ENCODE peak calls at places on chromosomes 12 and 14, in five cellular contexts. M is HT-29; W is kidney tubule cell; B is stimulated activated CD8-positive, alpha-beta memory T cell treated with anti-CD3 and anti-CD28 coated beads, Interleukin-4, amount 100 ng/mL, for 1 hour; O is ACHN. J is an unnamed sample.

GRCh38 chr12:57242691-57243454 is 8.1 kb downstream of the STAC3 start:
- DNase-seq in M (peak), W (peak), B (no peak), O (peak), J (peak)

GRCh38 chr14:63787995-63788946 is 60.4 kb upstream of the SGPP1 start:
- DNase-seq in M (no peak), W (no peak), B (no peak), O (no peak), J (no peak)

GRCh38 chr12:1591029-1591428 is 3.4 kb downstream of the FBXL14 start:
- DNase-seq in M (no peak), W (no peak), B (no peak), O (peak), J (no peak)

GRCh38 chr12:110554184-110554583 is 28.9 kb downstream of the PPTC7 start:
- DNase-seq in M (no peak), W (no peak), B (no peak), O (no peak), J (no peak)

GRCh38 chr14:58533417-58533816 is 104.3 kb upstream of the DACT1 start:
- DNase-seq in M (no peak), W (no peak), B (no peak), O (no peak), J (no peak)

GRCh38 chr12:26666286-26666685 is 166.7 kb downstream of the ITPR2 start:
- DNase-seq in M (no peak), W (no peak), B (no peak), O (no peak), J (no peak)

GRCh38 chr12:124466200-124467128 is 100.9 kb downstream of the NCOR2 start:
- DNase-seq in M (no peak), W (no peak), B (peak), O (no peak), J (no peak)

GRCh38 chr12:52444647-52445595 is 7.0 kb downstream of the KRT6B start:
- DNase-seq in M (peak), W (no peak), B (no peak), O (no peak), J (no peak)

GRCh38 chr14:81042431-81042830 is 87.0 kb downstream of the TSHR start:
- DNase-seq in M (no peak), W (no peak), B (no peak), O (no peak), J (no peak)

GRCh38 chr14:90642239-90642717 is 174.0 kb downstream of the TTC7B start:
- DNase-seq in M (peak), W (peak), B (no peak), O (no peak), J (no peak)

GRCh38 chr14:106807493-106807892 is 1281.1 kb downstream of the TMEM121 start:
- DNase-seq in M (no peak), W (no peak), B (no peak), O (no peak), J (no peak)

GRCh38 chr12:115295886-115296285 is 611.9 kb upstream of the TBX3 start:
- DNase-seq in M (no peak), W (no peak), B (no peak), O (no peak), J (no peak)

GRCh38 chr12:110266980-110267620 is 13.9 kb upstream of the ATP2A2 start:
- DNase-seq in M (peak), W (peak), B (no peak), O (no peak), J (no peak)

GRCh38 chr14:104209985-104210520 is 71.7 kb downstream of the KIF26A start:
- DNase-seq in M (no peak), W (no peak), B (no peak), O (no peak), J (no peak)

GRCh38 chr12:32532415-32532814 is 133.1 kb downstream of the FGD4 start:
- DNase-seq in M (no peak), W (no peak), B (no peak), O (no peak), J (no peak)

GRCh38 chr12:75508159-75508558 is 3.2 kb downstream of the KRR1 start:
- DNase-seq in M (no peak), W (no peak), B (no peak), O (no peak), J (no peak)

GRCh38 chr12:38919191-38919590 is 13.8 kb upstream of the CPNE8 start:
- DNase-seq in M (no peak), W (peak), B (no peak), O (no peak), J (no peak)

GRCh38 chr12:76719642-76720041 is 44.3 kb upstream of the ZDHHC17 start:
- DNase-seq in M (no peak), W (no peak), B (no peak), O (peak), J (no peak)

GRCh38 chr12:88993655-88994054 is 358.6 kb downstream of the DUSP6 start:
- DNase-seq in M (peak), W (peak), B (no peak), O (peak), J (peak)

GRCh38 chr12:91040356-91040755 is 17.5 kb downstream of the KERA start:
- DNase-seq in M (no peak), W (no peak), B (no peak), O (no peak), J (no peak)

GRCh38 chr14:106802413-106803364 is 1276.3 kb downstream of the TMEM121 start:
- DNase-seq in M (peak), W (peak), B (no peak), O (peak), J (peak)

GRCh38 chr14:58796636-58797429 is 159.1 kb downstream of the DACT1 start:
- DNase-seq in M (peak), W (peak), B (no peak), O (no peak), J (peak)

GRCh38 chr12:32754101-32754500 is 1.6 kb downstream of the YARS2 start:
- DNase-seq in M (peak), W (peak), B (no peak), O (no peak), J (no peak)

GRCh38 chr14:92951912-92952471 is 29.0 kb downstream of the CHGA start:
- DNase-seq in M (peak), W (peak), B (peak), O (peak), J (peak)

GRCh38 chr12:34198924-34199323 is 176.6 kb downstream of the ALG10 start:
- DNase-seq in M (no peak), W (no peak), B (no peak), O (no peak), J (no peak)

GRCh38 chr14:56555921-56556570 is 23.6 kb upstream of the TMEM260 start:
- DNase-seq in M (peak), W (peak), B (no peak), O (peak), J (peak)

GRCh38 chr14:91154851-91155625 is 41.2 kb downstream of the DGLUCY start:
- DNase-seq in M (peak), W (peak), B (no peak), O (peak), J (peak)

GRCh38 chr12:115261691-115262398 is 577.9 kb upstream of the TBX3 start:
- DNase-seq in M (peak), W (peak), B (no peak), O (no peak), J (peak)

GRCh38 chr12:27460471-27460978 is 14.0 kb downstream of the SMCO2 start:
- DNase-seq in M (peak), W (peak), B (no peak), O (peak), J (peak)

GRCh38 chr12:62917939-62918338 is 17.0 kb downstream of the PPM1H start:
- DNase-seq in M (no peak), W (no peak), B (no peak), O (no peak), J (no peak)

GRCh38 chr12:31582155-31582554 is 8.8 kb downstream of the DENND5B start:
- DNase-seq in M (no peak), W (peak), B (no peak), O (peak), J (no peak)

GRCh38 chr14:85444685-85445084 is 85.3 kb upstream of the FLRT2 start:
- DNase-seq in M (peak), W (peak), B (no peak), O (peak), J (no peak)